ENCODE peak calls at places on chromosomes 7 and 10, in six cellular contexts. N is SK-N-SH, J is stomach, K is OCI-LY7, Z is sigmoid colon, Y is pancreas. A is an unnamed sample.

GRCh38 chr10:29329420-29329819 is 40.5 kb downstream of the LYZL1 start:
- DNase-seq in N (no peak), J (no peak), K (no peak), Z (no peak), Y (no peak), A (no peak)

GRCh38 chr7:45159296-45159695 is 1.7 kb downstream of the RAMP3 start:
- DNase-seq in N (no peak), J (no peak), K (no peak), Z (peak; percentile 37), Y (no peak), A (no peak)

GRCh38 chr7:8500286-8500685 is 66.9 kb downstream of the NXPH1 start:
- DNase-seq in N (no peak), J (peak; percentile 26), K (no peak), Z (no peak), Y (peak; percentile 14), A (no peak)

GRCh38 chr7:55513849-55514248 is 58.5 kb downstream of the VOPP1 start:
- DNase-seq in N (no peak), J (no peak), K (no peak), Z (no peak), Y (no peak), A (no peak)

GRCh38 chr7:104207731-104208420 is at the start of gene ORC5:
- DNase-seq in N (peak; percentile 96), J (peak; percentile 73), K (peak; percentile 88), Z (peak; percentile 83), Y (peak; percentile 68), A (peak; percentile 93)

GRCh38 chr10:65204999-65205398 is 1683.8 kb downstream of the REEP3 start:
- DNase-seq in N (no peak), J (no peak), K (no peak), Z (no peak), Y (no peak), A (no peak)

GRCh38 chr7:150379590-150380379 is 655 bp downstream of the ZNF775 start:
- DNase-seq in N (peak; percentile 72), J (no peak), K (no peak), Z (peak; percentile 77), Y (peak; percentile 39), A (no peak)

GRCh38 chr7:122702872-122703510 is at the start of gene RNF148:
- DNase-seq in N (no peak), J (no peak), K (no peak), Z (no peak), Y (no peak), A (no peak)

GRCh38 chr10:19332304-19332703 is 283.7 kb downstream of the MALRD1 start:
- DNase-seq in N (no peak), J (no peak), K (no peak), Z (no peak), Y (no peak), A (no peak)

GRCh38 chr10:123583639-123584418 is 82.3 kb upstream of the GPR26 start:
- DNase-seq in N (peak; percentile 79), J (peak; percentile 84), K (no peak), Z (peak; percentile 96), Y (peak; percentile 79), A (peak; percentile 90)

GRCh38 chr10:43930243-43930642 is 281.6 kb upstream of the ZNF32 start:
- DNase-seq in N (no peak), J (no peak), K (no peak), Z (no peak), Y (no peak), A (peak; percentile 26)

GRCh38 chr7:103989200-103989784 is at the start of gene RELN:
- DNase-seq in N (peak; percentile 85), J (no peak), K (no peak), Z (no peak), Y (no peak), A (no peak)

GRCh38 chr7:136942994-136943393 is 74.5 kb downstream of the CHRM2 start:
- DNase-seq in N (no peak), J (no peak), K (no peak), Z (no peak), Y (no peak), A (no peak)

GRCh38 chr10:35092851-35093250 is 2.7 kb upstream of the CUL2 start:
- DNase-seq in N (no peak), J (no peak), K (peak; percentile 8), Z (no peak), Y (no peak), A (no peak)

GRCh38 chr7:2540133-2540532 is 15.2 kb downstream of the BRAT1 start:
- DNase-seq in N (no peak), J (no peak), K (no peak), Z (no peak), Y (no peak), A (no peak)

GRCh38 chr10:99234067-99234738 is 1.4 kb downstream of the HPSE2 start:
- DNase-seq in N (peak; percentile 63), J (peak; percentile 55), K (peak; percentile 61), Z (peak; percentile 72), Y (peak; percentile 29), A (peak; percentile 88)

GRCh38 chr10:124493191-124493936 is 31.7 kb downstream of the LHPP start:
- DNase-seq in N (no peak), J (no peak), K (no peak), Z (no peak), Y (no peak), A (no peak)

GRCh38 chr7:2658941-2659340 is 27.2 kb downstream of the TTYH3 start:
- DNase-seq in N (no peak), J (no peak), K (no peak), Z (no peak), Y (no peak), A (no peak)

GRCh38 chr10:14507156-14507555 is 176.4 kb upstream of the FRMD4A start:
- DNase-seq in N (no peak), J (no peak), K (no peak), Z (no peak), Y (no peak), A (no peak)

GRCh38 chr10:5547934-5548660 is 23.3 kb downstream of the CALML3 start:
- DNase-seq in N (no peak), J (peak; percentile 76), K (no peak), Z (peak; percentile 63), Y (peak; percentile 38), A (peak; percentile 80)

GRCh38 chr7:29084832-29085231 is 61.5 kb downstream of the CPVL start:
- DNase-seq in N (no peak), J (no peak), K (no peak), Z (no peak), Y (no peak), A (no peak)

GRCh38 chr10:62650411-62650810 is 154.1 kb upstream of the ADO start:
- DNase-seq in N (no peak), J (no peak), K (no peak), Z (no peak), Y (no peak), A (no peak)

GRCh38 chr10:69742928-69743602 is 58.6 kb upstream of the COL13A1 start:
- DNase-seq in N (peak; percentile 64), J (no peak), K (no peak), Z (no peak), Y (no peak), A (no peak)

GRCh38 chr10:75294518-75294865 is 58.7 kb upstream of the COMTD1 start:
- DNase-seq in N (peak; percentile 69), J (no peak), K (no peak), Z (peak; percentile 79), Y (peak; percentile 80), A (peak; percentile 76)

GRCh38 chr10:6027929-6028328 is 34.2 kb downstream of the IL2RA start:
- DNase-seq in N (no peak), J (no peak), K (no peak), Z (no peak), Y (no peak), A (no peak)

DNA sequence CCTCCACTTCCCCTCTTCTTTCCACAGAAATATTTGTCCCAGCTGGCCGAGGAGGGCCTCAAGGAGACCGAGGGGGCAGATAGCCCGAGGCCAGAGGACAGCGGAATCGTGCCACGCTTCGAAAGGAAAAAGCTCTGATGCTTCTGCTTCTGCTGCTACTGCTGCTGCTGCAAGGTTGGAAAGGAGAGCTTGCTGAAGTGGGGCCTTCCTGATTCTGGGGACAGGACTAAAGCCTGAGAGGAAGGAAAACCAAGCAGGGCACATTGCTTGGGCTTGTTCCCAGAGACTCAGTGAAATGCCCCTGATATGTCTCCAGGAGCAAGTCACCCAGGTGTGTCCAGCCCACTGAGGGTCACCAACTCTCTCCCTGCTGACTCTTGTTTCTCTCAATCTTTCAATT is 35.9 kb upstream of the PDCD4 start:
- DNase-seq in N (no peak), J (no peak), K (no peak), Z (peak; percentile 59), Y (no peak), A (no peak)
- H3K27ac ChIP-seq in N (no peak overlapping the region), J (peak overlapping the region; percentile 72), K (no peak overlapping the region), Z (peak overlapping the region; percentile 77), Y (peak overlapping the region; percentile 94), A (no peak overlapping the region)

GRCh38 chr10:131731780-131732630 is 168.8 kb upstream of the PPP2R2D start:
- DNase-seq in N (no peak), J (peak; percentile 13), K (no peak), Z (no peak), Y (no peak), A (peak; percentile 20)

GRCh38 chr10:131732631-131733127 is 168.1 kb upstream of the PPP2R2D start:
- DNase-seq in N (no peak), J (peak; percentile 23), K (no peak), Z (no peak), Y (no peak), A (no peak)

GRCh38 chr10:131730771-131731497 is 169.9 kb upstream of the PPP2R2D start:
- DNase-seq in N (peak; percentile 6), J (peak; percentile 23), K (no peak), Z (peak; percentile 39), Y (no peak), A (peak; percentile 54)

GRCh38 chr10:131735577-131735976 is 165.2 kb upstream of the PPP2R2D start:
- DNase-seq in N (no peak), J (peak; percentile 10), K (no peak), Z (peak; percentile 42), Y (no peak), A (peak; percentile 46)

GRCh38 chr10:131733596-131733995 is 167.2 kb upstream of the PPP2R2D start:
- DNase-seq in N (peak; percentile 5), J (peak; percentile 15), K (no peak), Z (no peak), Y (no peak), A (no peak)
- H3K4me1 ChIP-seq in N (no peaks in the 10 kb centered on the region), J (no peaks in the 10 kb centered on the region), K (no peaks in the 10 kb centered on the region), Z (no peaks in the 10 kb centered on the region), Y (no peaks in the 10 kb centered on the region), A (no peaks in the 10 kb centered on the region)

GRCh38 chr7:119572132-119572531 is 700.8 kb upstream of the KCND2 start:
- DNase-seq in N (no peak), J (no peak), K (no peak), Z (no peak), Y (no peak), A (no peak)
- TF ChIP-seq CTCF in N (no peak), J (no peak), K (no peak), Z (no peak), Y (no peak), A (no peak)

GRCh38 chr10:78568664-78569063 is 500.1 kb upstream of the ZMIZ1 start:
- DNase-seq in N (no peak), J (no peak), K (no peak), Z (no peak), Y (no peak), A (no peak)

GRCh38 chr10:78572565-78572964 is 496.2 kb upstream of the ZMIZ1 start:
- DNase-seq in N (no peak), J (no peak), K (no peak), Z (peak; percentile 82), Y (no peak), A (no peak)

GRCh38 chr10:78571286-78571685 is 497.5 kb upstream of the ZMIZ1 start:
- DNase-seq in N (no peak), J (no peak), K (no peak), Z (peak; percentile 24), Y (no peak), A (no peak)

GRCh38 chr10:78571916-78572315 is 496.9 kb upstream of the ZMIZ1 start:
- DNase-seq in N (no peak), J (no peak), K (no peak), Z (peak; percentile 59), Y (no peak), A (no peak)

GRCh38 chr10:78570633-78571032 is 498.1 kb upstream of the ZMIZ1 start:
- DNase-seq in N (no peak), J (no peak), K (no peak), Z (peak; percentile 61), Y (no peak), A (no peak)
- H3K27ac ChIP-seq in N (no peak overlapping the region), J (no peak overlapping the region), K (no peak overlapping the region), Z (no peak overlapping the region), Y (no peak overlapping the region), A (no peak overlapping the region)

A was measured in upper lobe of right lung.